ENCODE peak calls at places on chromosomes 2 and 18, in eight cellular contexts. F, K, U, S, L, W, M and N are unnamed samples.
A peak's percentile ranks its signal among the peaks of the same experiment; 100 is the strongest.

GRCh38 chr2:237193436-237193835 is 107.7 kb downstream of the COPS8 start:
- DNase-seq in L (no peak), S (no peak), M (no peak), K (no peak), U (no peak), W (no peak), F (no peak), N (no peak)

GRCh38 chr2:38315707-38316333 is 61.3 kb downstream of the ATL2 start:
- DNase-seq in M (peak; percentile 49), W (peak; percentile 64), U (no peak), L (peak; percentile 59), F (no peak), S (no peak), K (no peak), N (peak; percentile 36)

GRCh38 chr2:234178309-234179030 is 128.0 kb downstream of the SPP2 start:
- DNase-seq in U (no peak), L (no peak), W (peak; percentile 77), K (no peak), S (no peak), M (no peak), F (no peak), N (no peak)

GRCh38 chr2:86069091-86069685 is 36.5 kb downstream of the POLR1A start:
- DNase-seq in K (no peak), W (peak; percentile 46), M (no peak), F (no peak), U (no peak), L (no peak), S (no peak), N (no peak)

GRCh38 chr2:124566518-124566970 is 541.5 kb downstream of the CNTNAP5 start:
- DNase-seq in M (no peak), L (no peak), F (no peak), S (no peak), W (no peak), K (no peak), U (no peak), N (no peak)

GRCh38 chr2:28765316-28765715 is 13.7 kb downstream of the PPP1CB start:
- DNase-seq in W (no peak), S (no peak), M (peak; percentile 37), K (no peak), F (no peak), L (no peak), U (no peak), N (peak; percentile 70)

GRCh38 chr2:9029721-9030120 is 26.2 kb upstream of the MBOAT2 start:
- DNase-seq in S (no peak), F (no peak), W (no peak), M (no peak), U (no peak), K (no peak), L (no peak), N (no peak)

GRCh38 chr2:234467289-234467688 is 29.6 kb downstream of the ARL4C start:
- DNase-seq in S (no peak), K (peak; percentile 72), L (no peak), U (no peak), F (no peak), W (no peak), M (no peak), N (no peak)

GRCh38 chr18:24811963-24812681 is 351.7 kb downstream of the HRH4 start:
- DNase-seq in S (no peak), U (no peak), L (no peak), M (no peak), F (no peak), K (no peak), W (no peak), N (no peak)